ENCODE peak calls at places on chromosomes 2 and 18, in four cellular contexts. One of them, this sample, is unnamed.

GRCh38 chr2:223635080-223635479 is 32.9 kb upstream of the SCG2 start:
- DNase-seq in GM13977: no peak
- DNase-seq in sciatic nerve: no peak
- DNase-seq in iPS DF 6.9: no peak
- DNase-seq in this sample: no peak

GRCh38 chr18:53457068-53457467 is 767.4 kb downstream of the MBD2 start:
- DNase-seq in GM13977: no peak
- DNase-seq in sciatic nerve: no peak
- DNase-seq in iPS DF 6.9: no peak
- DNase-seq in this sample: no peak

GRCh38 chr2:192444286-192444838 is 249.6 kb upstream of the TMEFF2 start:
- DNase-seq in GM13977: no peak
- DNase-seq in sciatic nerve: no peak
- DNase-seq in iPS DF 6.9: no peak
- DNase-seq in this sample: no peak

GRCh38 chr2:108360776-108361468 is 16.8 kb upstream of the SULT1C4 start:
- DNase-seq in GM13977: no peak
- DNase-seq in sciatic nerve: no peak
- DNase-seq in iPS DF 6.9: no peak
- DNase-seq in this sample: no peak

GRCh38 chr2:169964740-169965139 is 137.5 kb downstream of the UBR3 start:
- DNase-seq in GM13977: no peak
- DNase-seq in sciatic nerve: no peak
- DNase-seq in iPS DF 6.9: no peak
- DNase-seq in this sample: no peak

GRCh38 chr2:179596018-179596417 is 265.4 kb downstream of the ZNF385B start:
- DNase-seq in GM13977: no peak
- DNase-seq in sciatic nerve: no peak
- DNase-seq in iPS DF 6.9: no peak
- DNase-seq in this sample: no peak

GRCh38 chr18:2898131-2898640 is 51.4 kb downstream of the EMILIN2 start:
- DNase-seq in GM13977: no peak
- DNase-seq in sciatic nerve: no peak
- DNase-seq in iPS DF 6.9: no peak
- DNase-seq in this sample: no peak

GRCh38 chr2:7825591-7826312 is 856.1 kb upstream of the ID2 start:
- DNase-seq in GM13977: peak
- DNase-seq in sciatic nerve: no peak
- DNase-seq in iPS DF 6.9: no peak
- DNase-seq in this sample: no peak

GRCh38 chr2:233026211-233026813 is 6.2 kb upstream of the NEU2 start:
- DNase-seq in GM13977: no peak
- DNase-seq in sciatic nerve: no peak
- DNase-seq in iPS DF 6.9: no peak
- DNase-seq in this sample: no peak

GRCh38 chr2:61255580-61256437 is 93.8 kb downstream of the C2orf74 start:
- DNase-seq in GM13977: no peak
- DNase-seq in sciatic nerve: no peak
- DNase-seq in iPS DF 6.9: no peak
- DNase-seq in this sample: no peak

GRCh38 chr18:44979813-44980212 is 299.1 kb downstream of the SETBP1 start:
- DNase-seq in GM13977: no peak
- DNase-seq in sciatic nerve: no peak
- DNase-seq in iPS DF 6.9: no peak
- DNase-seq in this sample: no peak

GRCh38 chr18:45197526-45197970 is 417.7 kb upstream of the SLC14A2 start:
- DNase-seq in GM13977: peak
- DNase-seq in sciatic nerve: no peak
- DNase-seq in iPS DF 6.9: no peak
- DNase-seq in this sample: no peak

GRCh38 chr18:58998421-58999203 is 133.9 kb downstream of the ZNF532 start:
- DNase-seq in GM13977: no peak
- DNase-seq in sciatic nerve: peak
- DNase-seq in iPS DF 6.9: no peak
- DNase-seq in this sample: no peak

GRCh38 chr2:20479835-20480234 is 33.0 kb downstream of the RHOB start:
- DNase-seq in GM13977: no peak
- DNase-seq in sciatic nerve: peak
- DNase-seq in iPS DF 6.9: no peak
- DNase-seq in this sample: no peak

GRCh38 chr18:23664674-23665073 is 2.0 kb upstream of the ANKRD29 start:
- DNase-seq in GM13977: no peak
- DNase-seq in sciatic nerve: no peak
- DNase-seq in iPS DF 6.9: no peak
- DNase-seq in this sample: no peak

GRCh38 chr2:219350938-219351280 is 18.4 kb upstream of the RESP18 start:
- DNase-seq in GM13977: no peak
- DNase-seq in sciatic nerve: no peak
- DNase-seq in iPS DF 6.9: no peak
- DNase-seq in this sample: no peak

GRCh38 chr2:26652361-26653041 is 11.3 kb upstream of the CIB4 start:
- DNase-seq in GM13977: no peak
- DNase-seq in sciatic nerve: peak
- DNase-seq in iPS DF 6.9: no peak
- DNase-seq in this sample: no peak

GRCh38 chr2:24766609-24767008 is 26.6 kb downstream of the PTRHD1 start:
- DNase-seq in GM13977: no peak
- DNase-seq in sciatic nerve: no peak
- DNase-seq in iPS DF 6.9: no peak
- DNase-seq in this sample: no peak

GRCh38 chr2:23286765-23287155 is 98.2 kb upstream of the KLHL29 start:
- DNase-seq in GM13977: no peak
- DNase-seq in sciatic nerve: peak
- DNase-seq in iPS DF 6.9: no peak
- DNase-seq in this sample: no peak

GRCh38 chr18:13278231-13278630 is 59.7 kb downstream of the LDLRAD4 start:
- DNase-seq in GM13977: no peak
- DNase-seq in sciatic nerve: peak
- DNase-seq in iPS DF 6.9: no peak
- DNase-seq in this sample: no peak

GRCh38 chr2:135997380-135997779 is 12.0 kb upstream of the DARS1 start:
- DNase-seq in GM13977: no peak
- DNase-seq in sciatic nerve: no peak
- DNase-seq in iPS DF 6.9: no peak
- DNase-seq in this sample: peak

GRCh38 chr2:79370976-79371550 is 141.8 kb upstream of the CTNNA2 start:
- DNase-seq in GM13977: no peak
- DNase-seq in sciatic nerve: no peak
- DNase-seq in iPS DF 6.9: no peak
- DNase-seq in this sample: no peak

GRCh38 chr2:217049931-217050330 is 190.1 kb upstream of the TNP1 start:
- DNase-seq in GM13977: no peak
- DNase-seq in sciatic nerve: peak
- DNase-seq in iPS DF 6.9: no peak
- DNase-seq in this sample: no peak

GRCh38 chr2:82896117-82896516 is 1563.0 kb downstream of the SUCLG1 start:
- DNase-seq in GM13977: no peak
- DNase-seq in sciatic nerve: no peak
- DNase-seq in iPS DF 6.9: no peak
- DNase-seq in this sample: no peak